ENCODE peak calls at places on chromosome 16, in eight cellular contexts. One of them, this sample, is unnamed.

GRCh38 chr16:20866161-20866772 is 33.9 kb downstream of the DCUN1D3 start:
- DNase-seq in heart left ventricle: peak; percentile 38
- DNase-seq in uterus: no peak
- DNase-seq in K562: peak; percentile 70
- DNase-seq in adrenal gland: peak; percentile 78
- DNase-seq in ovary: no peak
- DNase-seq in sigmoid colon: peak; percentile 73
- DNase-seq in testis: no peak
- DNase-seq in this sample: no peak

GRCh38 chr16:17470871-17471744 is at the start of gene XYLT1:
- DNase-seq in heart left ventricle: peak; percentile 41
- DNase-seq in uterus: peak; percentile 77
- DNase-seq in K562: peak; percentile 40
- DNase-seq in adrenal gland: peak; percentile 79
- DNase-seq in ovary: peak; percentile 87
- DNase-seq in sigmoid colon: peak; percentile 94
- DNase-seq in testis: peak; percentile 75
- DNase-seq in this sample: peak; percentile 76

GRCh38 chr16:2500937-2501750 is 12.6 kb upstream of the ATP6V0C start:
- DNase-seq in heart left ventricle: peak; percentile 84
- DNase-seq in uterus: peak; percentile 88
- DNase-seq in K562: peak; percentile 81
- DNase-seq in adrenal gland: peak; percentile 84
- DNase-seq in ovary: peak; percentile 87
- DNase-seq in sigmoid colon: peak; percentile 93
- DNase-seq in testis: peak; percentile 91
- DNase-seq in this sample: peak; percentile 86

GRCh38 chr16:89241187-89242003 is 23.9 kb downstream of the ZNF778 start:
- DNase-seq in heart left ventricle: peak; percentile 70
- DNase-seq in uterus: peak; percentile 75
- DNase-seq in K562: peak; percentile 86
- DNase-seq in adrenal gland: peak; percentile 71
- DNase-seq in ovary: peak; percentile 81
- DNase-seq in sigmoid colon: peak; percentile 89
- DNase-seq in testis: peak; percentile 75
- DNase-seq in this sample: peak; percentile 66

GRCh38 chr16:1941924-1942809 is 832 bp downstream of the MSRB1 start:
- DNase-seq in heart left ventricle: no peak
- DNase-seq in uterus: no peak
- DNase-seq in K562: peak; percentile 74
- DNase-seq in adrenal gland: no peak
- DNase-seq in ovary: no peak
- DNase-seq in sigmoid colon: peak; percentile 75
- DNase-seq in testis: no peak
- DNase-seq in this sample: no peak

GRCh38 chr16:11676799-11677198 is 8.5 kb downstream of the SNN start:
- DNase-seq in heart left ventricle: no peak
- DNase-seq in uterus: no peak
- DNase-seq in K562: no peak
- DNase-seq in adrenal gland: no peak
- DNase-seq in ovary: no peak
- DNase-seq in sigmoid colon: peak; percentile 60
- DNase-seq in testis: no peak
- DNase-seq in this sample: no peak

GRCh38 chr16:85780281-85780680 is 19.1 kb downstream of the EMC8 start:
- DNase-seq in heart left ventricle: no peak
- DNase-seq in uterus: no peak
- DNase-seq in K562: no peak
- DNase-seq in adrenal gland: no peak
- DNase-seq in ovary: no peak
- DNase-seq in sigmoid colon: no peak
- DNase-seq in testis: no peak
- DNase-seq in this sample: no peak

GRCh38 chr16:554640-555413 is 5.4 kb upstream of the PRR35 start:
- DNase-seq in heart left ventricle: no peak
- DNase-seq in uterus: no peak
- DNase-seq in K562: no peak
- DNase-seq in adrenal gland: no peak
- DNase-seq in ovary: no peak
- DNase-seq in sigmoid colon: no peak
- DNase-seq in testis: no peak
- DNase-seq in this sample: no peak

GRCh38 chr16:46974352-46974751 is 878 bp upstream of the DNAJA2 start:
- DNase-seq in heart left ventricle: no peak
- DNase-seq in uterus: no peak
- DNase-seq in K562: peak; percentile 17
- DNase-seq in adrenal gland: no peak
- DNase-seq in ovary: no peak
- DNase-seq in sigmoid colon: no peak
- DNase-seq in testis: no peak
- DNase-seq in this sample: peak; percentile 11

GRCh38 chr16:3170440-3171180 is 17.4 kb upstream of the OR1F1 start:
- DNase-seq in heart left ventricle: no peak
- DNase-seq in uterus: no peak
- DNase-seq in K562: no peak
- DNase-seq in adrenal gland: no peak
- DNase-seq in ovary: no peak
- DNase-seq in sigmoid colon: peak; percentile 65
- DNase-seq in testis: no peak
- DNase-seq in this sample: no peak

GRCh38 chr16:84823484-84823883 is 3.7 kb downstream of the CRISPLD2 start:
- DNase-seq in heart left ventricle: no peak
- DNase-seq in uterus: peak; percentile 62
- DNase-seq in K562: no peak
- DNase-seq in adrenal gland: no peak
- DNase-seq in ovary: peak; percentile 42
- DNase-seq in sigmoid colon: peak; percentile 87
- DNase-seq in testis: no peak
- DNase-seq in this sample: no peak

GRCh38 chr16:49977427-49977826 is 47.6 kb upstream of the CNEP1R1 start:
- DNase-seq in heart left ventricle: no peak
- DNase-seq in uterus: no peak
- DNase-seq in K562: no peak
- DNase-seq in adrenal gland: no peak
- DNase-seq in ovary: no peak
- DNase-seq in sigmoid colon: no peak
- DNase-seq in testis: no peak
- DNase-seq in this sample: no peak

GRCh38 chr16:27203429-27204231 is at the start of gene KDM8:
- DNase-seq in heart left ventricle: peak; percentile 99
- DNase-seq in uterus: peak; percentile 100
- DNase-seq in K562: peak; percentile 99
- DNase-seq in adrenal gland: peak; percentile 99
- DNase-seq in ovary: peak; percentile 99
- DNase-seq in sigmoid colon: peak; percentile 100
- DNase-seq in testis: peak; percentile 98
- DNase-seq in this sample: peak; percentile 96
- TF ChIP-seq POLR2A in heart left ventricle: peak; percentile 55
- TF ChIP-seq POLR2A in uterus: peak; percentile 67
- TF ChIP-seq POLR2A in K562: peak; percentile 97
- TF ChIP-seq POLR2A in adrenal gland: peak; percentile 85
- TF ChIP-seq POLR2A in ovary: peak; percentile 58
- TF ChIP-seq POLR2A in sigmoid colon: peak; percentile 52
- TF ChIP-seq POLR2A in testis: no peak
- TF ChIP-seq POLR2A in this sample: no peak

GRCh38 chr16:57685633-57686032 is 9.0 kb upstream of the DRC7 start:
- DNase-seq in heart left ventricle: no peak
- DNase-seq in uterus: no peak
- DNase-seq in K562: no peak
- DNase-seq in adrenal gland: no peak
- DNase-seq in ovary: no peak
- DNase-seq in sigmoid colon: peak; percentile 55
- DNase-seq in testis: no peak
- DNase-seq in this sample: no peak
- H3K9me3 ChIP-seq in heart left ventricle: no peaks in the 10 kb centered on the region
- H3K9me3 ChIP-seq in uterus: no peaks in the 10 kb centered on the region
- H3K9me3 ChIP-seq in K562: no peaks in the 10 kb centered on the region
- H3K9me3 ChIP-seq in adrenal gland: no peaks in the 10 kb centered on the region
- H3K9me3 ChIP-seq in ovary: no peaks in the 10 kb centered on the region
- H3K9me3 ChIP-seq in sigmoid colon: no peaks in the 10 kb centered on the region
- H3K9me3 ChIP-seq in testis: no peaks in the 10 kb centered on the region
- H3K9me3 ChIP-seq in this sample: no peaks in the 10 kb centered on the region

GRCh38 chr16:87671715-87672270 is 69.5 kb downstream of the JPH3 start:
- DNase-seq in heart left ventricle: no peak
- DNase-seq in uterus: no peak
- DNase-seq in K562: no peak
- DNase-seq in adrenal gland: no peak
- DNase-seq in ovary: no peak
- DNase-seq in sigmoid colon: no peak
- DNase-seq in testis: no peak
- DNase-seq in this sample: no peak
- H3K36me3 ChIP-seq in heart left ventricle: no peaks in the 10 kb centered on the region
- H3K36me3 ChIP-seq in uterus: no peaks in the 10 kb centered on the region
- H3K36me3 ChIP-seq in K562: no peaks in the 10 kb centered on the region
- H3K36me3 ChIP-seq in adrenal gland: no peaks in the 10 kb centered on the region
- H3K36me3 ChIP-seq in ovary: no peaks in the 10 kb centered on the region
- H3K36me3 ChIP-seq in sigmoid colon: no peaks in the 10 kb centered on the region
- H3K36me3 ChIP-seq in testis: no peaks in the 10 kb centered on the region
- H3K36me3 ChIP-seq in this sample: no peaks in the 10 kb centered on the region

DNA sequence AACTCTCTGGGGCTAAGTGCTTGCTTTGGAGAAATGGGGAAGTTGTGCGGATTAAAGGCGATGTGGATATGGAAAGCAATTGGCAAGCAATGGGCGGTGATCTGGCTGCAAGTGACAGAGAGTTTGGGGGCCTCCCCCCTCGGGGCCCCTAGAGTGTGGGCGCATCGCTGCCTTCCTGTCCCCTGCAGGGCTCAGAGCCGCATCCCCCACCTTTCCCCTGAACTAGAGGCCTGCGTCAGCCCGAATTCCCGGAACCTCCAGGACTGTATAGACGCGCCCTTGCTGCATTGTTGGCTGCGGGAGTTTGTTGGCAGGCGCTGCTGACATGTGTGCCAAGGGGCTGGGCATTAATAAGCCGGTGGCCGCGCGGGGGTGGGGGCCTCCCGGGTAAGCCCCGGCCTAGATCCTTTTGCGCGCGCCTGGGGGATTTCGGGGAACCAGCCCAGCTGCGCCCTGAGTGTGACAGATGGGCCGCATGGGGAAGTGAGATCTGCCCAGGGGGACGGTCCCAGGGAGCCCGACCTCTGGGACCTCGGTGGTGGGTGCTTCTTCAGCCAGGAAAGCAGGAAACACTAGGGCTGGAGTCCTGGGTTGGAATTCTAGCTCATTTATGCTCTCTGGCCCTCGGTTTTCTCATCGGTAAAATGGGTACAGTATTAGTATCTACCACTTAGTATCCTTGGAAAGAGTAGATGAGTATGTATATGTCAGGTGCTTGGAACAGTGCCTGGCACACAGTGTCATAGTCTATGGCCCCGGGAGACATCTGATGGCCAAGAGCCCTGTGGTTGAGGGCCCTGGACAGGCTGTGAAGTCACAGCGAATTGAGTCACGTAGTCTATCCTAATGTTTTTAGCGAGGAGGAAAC is 1.0 kb downstream of the EEF2K start:
- DNase-seq in heart left ventricle: peak; percentile 85
- DNase-seq in uterus: peak; percentile 76
- DNase-seq in K562: peak; percentile 58
- DNase-seq in adrenal gland: peak; percentile 80
- DNase-seq in ovary: peak; percentile 67
- DNase-seq in sigmoid colon: peak; percentile 93
- DNase-seq in testis: peak; percentile 68
- DNase-seq in this sample: peak; percentile 75
- TF ChIP-seq POLR2A in heart left ventricle: no peak
- TF ChIP-seq POLR2A in uterus: no peak
- TF ChIP-seq POLR2A in K562: no peak
- TF ChIP-seq POLR2A in adrenal gland: peak; percentile 30
- TF ChIP-seq POLR2A in ovary: no peak
- TF ChIP-seq POLR2A in sigmoid colon: no peak
- TF ChIP-seq POLR2A in testis: no peak
- TF ChIP-seq POLR2A in this sample: no peak

DNA sequence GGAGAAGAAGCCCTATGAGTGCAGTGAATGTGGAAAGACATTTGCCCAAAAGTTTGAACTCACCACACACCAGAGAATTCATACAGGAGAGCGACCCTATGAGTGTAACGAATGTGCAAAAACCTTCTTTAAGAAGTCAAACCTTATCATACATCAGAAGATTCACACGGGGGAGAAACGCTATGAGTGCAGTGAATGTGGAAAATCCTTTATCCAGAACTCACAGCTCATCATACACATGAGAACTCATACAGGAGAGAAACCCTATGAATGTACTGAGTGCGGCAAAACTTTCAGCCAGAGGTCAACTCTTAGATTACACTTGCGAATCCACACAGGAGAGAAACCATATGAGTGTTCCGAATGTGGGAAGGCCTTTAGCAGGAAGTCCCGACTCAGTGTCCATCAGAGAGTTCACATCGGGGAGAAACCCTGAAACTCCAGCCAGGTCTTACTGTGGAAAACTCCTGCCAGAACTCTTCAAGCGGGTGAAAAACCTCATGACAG is 21.6 kb downstream of the ZFP1 start:
- DNase-seq in heart left ventricle: no peak
- DNase-seq in uterus: no peak
- DNase-seq in K562: no peak
- DNase-seq in adrenal gland: no peak
- DNase-seq in ovary: no peak
- DNase-seq in sigmoid colon: no peak
- DNase-seq in testis: no peak
- DNase-seq in this sample: no peak
- H3K9me3 ChIP-seq in heart left ventricle: peaks cover 83% of the 10 kb centered on the region
- H3K9me3 ChIP-seq in uterus: no peaks in the 10 kb centered on the region
- H3K9me3 ChIP-seq in K562: peaks cover 29% of the 10 kb centered on the region
- H3K9me3 ChIP-seq in adrenal gland: peaks cover 19% of the 10 kb centered on the region
- H3K9me3 ChIP-seq in ovary: peaks cover 9% of the 10 kb centered on the region
- H3K9me3 ChIP-seq in sigmoid colon: peaks cover 8% of the 10 kb centered on the region
- H3K9me3 ChIP-seq in testis: no peaks in the 10 kb centered on the region
- H3K9me3 ChIP-seq in this sample: no peaks in the 10 kb centered on the region